ENCODE peak calls at places on chromosomes 6 and 20, in seven cellular contexts. N is GM06990, A is PC-3, S is H1, L is brain microvascular endothelial cell, O is neural progenitor cell, Q is pancreas. F is an unnamed sample. For H3K27me3, the result is how much of the 10 kb centered on the place peaks cover.

GRCh38 chr6:18432180-18432579 is 45.0 kb downstream of the RNF144B start:
- DNase-seq in S (no peak), L (peak), N (no peak), A (peak), Q (no peak), O (no peak), F (no peak)

GRCh38 chr20:5080384-5080877 is 39.3 kb downstream of the PCNA start:
- DNase-seq in Q (no peak), A (no peak), O (no peak), N (peak), L (no peak), S (no peak), F (peak)

GRCh38 chr6:16718301-16718700 is 43.0 kb downstream of the ATXN1 start:
- DNase-seq in L (no peak), N (no peak), A (no peak), Q (no peak), S (no peak), O (no peak), F (no peak)

GRCh38 chr6:163343609-163344008 is 70.9 kb upstream of the QKI start:
- DNase-seq in N (no peak), A (no peak), L (no peak), O (no peak), Q (no peak), S (no peak), F (no peak)

GRCh38 chr6:100573169-100573568 is 108.4 kb upstream of the SIM1 start:
- DNase-seq in O (peak), N (no peak), S (no peak), Q (no peak), A (peak), L (peak), F (no peak)

GRCh38 chr20:11193241-11193640 is 519.4 kb upstream of the JAG1 start:
- DNase-seq in Q (no peak), N (no peak), L (no peak), S (no peak), A (peak), O (no peak), F (no peak)

GRCh38 chr6:43967692-43968091 is 159.6 kb downstream of the MRPL14 start:
- DNase-seq in O (no peak), L (no peak), Q (no peak), S (peak), N (no peak), A (no peak), F (no peak)

GRCh38 chr20:39214778-39215177 is 252.6 kb downstream of the DHX35 start:
- DNase-seq in L (no peak), Q (no peak), A (no peak), S (no peak), O (peak), N (no peak), F (no peak)

GRCh38 chr20:33685328-33686007 is 717 bp downstream of the E2F1 start:
- DNase-seq in L (no peak), A (peak), S (peak), N (peak), O (peak), Q (no peak), F (no peak)

GRCh38 chr6:5554226-5554625 is 292.9 kb downstream of the FARS2 start:
- DNase-seq in L (no peak), A (no peak), O (peak), S (no peak), Q (no peak), N (no peak), F (no peak)

GRCh38 chr6:53294095-53294494 is 54.7 kb downstream of the ELOVL5 start:
- DNase-seq in A (no peak), S (peak), O (peak), L (no peak), Q (no peak), N (no peak), F (no peak)

GRCh38 chr6:130680118-130680517 is 147.1 kb upstream of the SMLR1 start:
- DNase-seq in Q (no peak), N (no peak), S (no peak), A (no peak), O (no peak), L (no peak), F (no peak)

GRCh38 chr6:1004885-1005635 is 306.8 kb upstream of the FOXQ1 start:
- DNase-seq in Q (no peak), L (no peak), O (no peak), S (no peak), N (no peak), A (peak), F (no peak)

GRCh38 chr6:107729098-107729497 is 95.0 kb downstream of the SCML4 start:
- DNase-seq in A (no peak), L (no peak), O (no peak), N (no peak), S (no peak), Q (no peak), F (no peak)
- H3K27me3 ChIP-seq in A (half or more), L (under half), O (under half), N (under half), S (under half), Q (under half), F (under half)

GRCh38 chr6:120077489-120077888 is 727.9 kb upstream of the MAN1A1 start:
- DNase-seq in L (no peak), N (no peak), O (peak), Q (no peak), S (no peak), A (peak), F (no peak)
- TF ChIP-seq CTCF in L (no peak), N (no peak), O (peak), Q (no peak), S (peak), A (peak), F (no peak)

DNA sequence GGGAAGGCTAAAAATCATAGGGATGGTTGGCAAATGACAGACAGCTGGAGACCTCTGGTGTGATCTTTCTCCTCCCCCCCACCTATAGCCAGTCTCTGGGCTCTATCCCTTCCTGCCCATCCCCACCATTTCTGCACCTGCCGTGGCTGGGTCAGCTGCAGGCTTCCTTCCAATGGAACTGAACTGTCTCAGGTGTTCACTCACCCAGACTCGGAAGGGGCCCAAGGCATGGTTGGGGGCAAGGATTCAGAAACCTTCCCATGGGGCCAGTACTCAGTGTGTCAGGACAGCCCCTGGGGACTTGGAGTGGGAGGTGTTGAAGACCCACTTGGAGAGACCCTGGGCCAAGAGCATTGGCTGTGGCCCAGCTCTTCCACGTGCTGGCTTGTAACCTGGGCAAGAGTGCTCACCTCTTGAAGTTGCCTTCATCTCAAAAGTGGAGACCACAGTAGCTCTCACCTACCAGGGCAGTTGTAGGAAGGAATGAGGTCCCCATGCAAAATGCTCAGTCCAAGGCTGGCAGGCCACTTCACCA is 1.7 kb upstream of the PHACTR3 start:
- DNase-seq in S (no peak), L (no peak), A (no peak), O (no peak), N (no peak), Q (no peak), F (no peak)
- H3K27me3 ChIP-seq in S (under half), L (under half), A (half or more), O (half or more), N (under half), Q (under half), F (under half)

DNA sequence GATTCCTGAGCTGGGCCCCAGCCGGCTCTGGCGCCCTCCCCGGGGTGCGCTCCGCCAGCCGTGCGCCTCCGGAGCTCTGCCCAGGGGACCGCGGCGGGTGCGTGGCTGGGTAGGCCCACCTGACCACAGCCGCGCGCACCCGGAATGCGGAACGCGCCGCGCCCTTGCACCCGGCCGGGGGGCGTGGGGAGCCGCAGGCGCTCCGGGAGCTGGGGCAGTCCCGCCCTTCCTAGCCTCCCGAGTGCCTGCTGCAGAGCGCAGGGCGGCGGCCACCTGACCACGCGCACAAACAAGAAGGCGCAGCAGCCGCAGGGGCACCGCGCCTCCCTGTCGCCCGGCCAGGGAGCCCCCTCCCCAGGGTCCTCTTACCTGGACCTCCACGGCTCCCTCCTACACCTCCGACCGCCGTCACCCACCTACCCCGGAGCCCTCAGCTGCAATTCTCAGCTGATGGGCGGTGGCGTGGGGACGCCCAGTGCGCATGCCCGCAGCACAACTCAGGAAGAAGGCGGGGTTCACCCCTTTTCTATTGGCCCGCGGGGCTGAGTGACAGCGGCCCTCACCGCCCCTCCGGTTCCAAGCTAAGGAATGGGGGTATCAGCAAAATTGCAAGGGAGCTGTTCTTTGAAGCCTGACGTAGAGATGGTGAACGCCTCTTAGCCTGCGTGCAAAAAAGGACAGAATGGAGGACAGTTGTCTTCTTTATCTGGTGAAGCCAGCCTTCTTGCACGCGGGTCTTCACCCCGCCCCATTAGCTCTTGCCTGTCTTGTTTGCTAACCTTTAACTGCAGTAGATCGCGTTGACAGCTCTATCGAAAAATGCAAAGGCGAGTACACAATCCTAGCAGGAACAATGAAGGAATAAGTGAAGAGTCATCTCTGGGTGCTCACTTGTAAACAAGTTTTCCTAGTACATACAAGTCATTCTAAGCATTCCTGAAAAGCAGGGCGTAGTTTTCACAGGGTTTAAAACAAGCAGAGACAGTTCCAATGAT is at the start of gene STX7:
- DNase-seq in S (peak), L (peak), O (peak), Q (peak), N (peak), A (peak), F (peak)
- TF ChIP-seq CTCF in S (no peak), L (no peak), O (no peak), Q (no peak), N (no peak), A (no peak), F (no peak)

DNA sequence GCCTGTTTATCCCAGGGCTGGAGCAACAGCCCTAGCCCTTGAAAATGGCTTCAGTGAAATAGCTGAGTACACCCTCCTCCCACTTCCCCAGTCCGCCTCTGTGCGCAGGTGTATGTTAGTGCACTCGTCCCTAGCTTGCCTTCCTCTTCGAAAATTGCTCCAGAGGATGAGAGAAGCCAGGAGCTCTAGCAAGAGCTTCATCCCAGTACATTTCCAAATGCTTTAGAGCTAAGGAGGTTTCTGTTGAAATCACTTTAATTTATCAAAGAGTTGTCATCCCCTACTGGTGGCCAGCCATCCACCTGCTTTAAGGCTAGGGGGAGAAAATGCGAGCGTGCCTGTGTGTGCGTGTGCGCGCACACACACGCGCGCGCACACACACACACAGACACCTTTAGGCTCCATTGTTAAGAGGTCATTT is 5.4 kb upstream of the POU3F2 start:
- DNase-seq in Q (no peak), O (peak), N (no peak), A (no peak), S (no peak), L (no peak), F (no peak)
- H3K27me3 ChIP-seq in Q (under half), O (half or more), N (under half), A (half or more), S (half or more), L (half or more), F (half or more)

GRCh38 chr6:159934181-159934580 is 34.7 kb upstream of the IGF2R start:
- DNase-seq in S (no peak), L (peak), O (no peak), A (no peak), Q (no peak), N (no peak), F (no peak)
- TF ChIP-seq CTCF in S (no peak), L (no peak), O (no peak), A (no peak), Q (no peak), N (no peak), F (no peak)

DNA sequence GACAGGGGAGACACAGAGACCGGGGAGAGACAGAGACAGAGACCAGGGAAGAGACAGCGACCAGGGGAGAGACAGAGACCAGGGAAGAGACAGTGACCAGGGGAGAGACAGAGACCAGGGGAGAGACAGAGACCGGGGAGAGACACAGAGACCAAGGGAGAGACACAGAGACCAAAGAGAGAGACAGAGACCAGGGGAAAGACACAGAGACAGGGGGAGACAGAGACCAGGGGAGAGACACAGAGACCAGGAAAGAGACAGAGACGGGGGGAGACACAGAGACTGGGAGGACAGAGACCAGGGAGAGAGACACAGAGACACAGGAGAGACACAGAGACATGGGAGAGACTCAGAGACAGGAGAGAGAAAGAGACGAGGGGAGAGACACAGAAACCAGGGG is 43.9 kb downstream of the YTHDF1 start:
- DNase-seq in S (no peak), Q (no peak), O (no peak), L (no peak), A (no peak), N (no peak), F (no peak)
- H3K27me3 ChIP-seq in S (under half), Q (under half), O (half or more), L (half or more), A (under half), N (under half), F (under half)

DNA sequence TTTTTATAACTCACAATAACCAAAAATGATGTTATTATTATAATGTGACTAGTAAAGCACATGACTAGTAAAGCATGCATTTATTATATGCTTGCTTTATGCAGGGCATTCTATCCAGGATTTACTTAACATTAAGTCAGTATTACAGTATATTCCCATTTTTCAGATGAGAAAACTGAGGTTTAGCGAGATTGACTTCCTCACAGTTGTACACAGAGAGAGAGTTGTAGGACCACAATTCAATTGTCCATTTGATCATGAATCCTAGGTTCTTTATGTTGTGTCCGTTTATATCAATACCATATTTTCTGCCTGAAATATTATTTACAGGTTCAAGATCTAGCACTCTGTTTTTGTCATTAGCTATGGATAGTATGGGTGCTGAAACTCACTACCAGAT is 301.5 kb downstream of the PRL start:
- DNase-seq in S (no peak), A (no peak), Q (no peak), O (no peak), L (no peak), N (no peak), F (no peak)
- TF ChIP-seq CTCF in S (no peak), A (no peak), Q (no peak), O (no peak), L (no peak), N (no peak), F (no peak)

GRCh38 chr6:26195376-26195923 is 108.2 kb downstream of the HFE start:
- DNase-seq in N (peak), S (peak), L (peak), A (peak), O (peak), Q (peak), F (peak)
- H3K27me3 ChIP-seq in N (under half), S (under half), L (under half), A (under half), O (under half), Q (under half), F (under half)